ENCODE peak calls at places on chromosomes 11 and 22, in six cellular contexts. T is IMR-90, U is H9, B is mesenchymal stem cell, L is H1, I is trophoblast cell. P is an unnamed sample.

GRCh38 chr11:102610198-102610597 is 14.9 kb downstream of the MMP20 start:
- DNase-seq in T (no peak), U (no peak), B (no peak), L (no peak), I (no peak), P (no peak)

GRCh38 chr11:123681007-123681406 is 26.6 kb upstream of the SCN3B start:
- DNase-seq in T (no peak), U (no peak), B (no peak), L (no peak), I (no peak), P (no peak)

GRCh38 chr11:15720460-15720859 is 605.7 kb downstream of the INSC start:
- DNase-seq in T (peak; percentile 68), U (no peak), B (peak; percentile 82), L (no peak), I (no peak), P (no peak)

GRCh38 chr11:66720223-66720898 is 8.7 kb downstream of the SPTBN2 start:
- DNase-seq in T (peak; percentile 56), U (peak; percentile 93), B (no peak), L (peak; percentile 81), I (peak; percentile 42), P (peak; percentile 69)

GRCh38 chr11:16191852-16192240 is 164.5 kb downstream of the SOX6 start:
- DNase-seq in T (no peak), U (no peak), B (no peak), L (no peak), I (no peak), P (no peak)

GRCh38 chr22:36433318-36434231 is 45.8 kb upstream of the MYH9 start:
- DNase-seq in T (no peak), U (no peak), B (no peak), L (no peak), I (no peak), P (no peak)

GRCh38 chr11:34245043-34245442 is 112.8 kb downstream of the ABTB2 start:
- DNase-seq in T (no peak), U (no peak), B (no peak), L (no peak), I (no peak), P (no peak)

GRCh38 chr11:17343907-17344306 is 7.7 kb upstream of the NCR3LG1 start:
- DNase-seq in T (peak; percentile 87), U (no peak), B (peak; percentile 87), L (no peak), I (peak; percentile 71), P (no peak)

GRCh38 chr11:73270089-73270854 is 1.9 kb upstream of the P2RY6 start:
- DNase-seq in T (no peak), U (peak; percentile 47), B (peak; percentile 50), L (no peak), I (no peak), P (no peak)

GRCh38 chr22:22463855-22464540 is 44.5 kb downstream of the ZNF280B start:
- DNase-seq in T (peak; percentile 57), U (peak; percentile 59), B (peak; percentile 53), L (peak; percentile 79), I (peak; percentile 86), P (peak; percentile 82)

GRCh38 chr11:116062526-116063171 is 558.4 kb upstream of the CADM1 start:
- DNase-seq in T (no peak), U (no peak), B (peak; percentile 50), L (no peak), I (no peak), P (no peak)

GRCh38 chr11:31764186-31764730 is 46.9 kb downstream of the PAX6 start:
- DNase-seq in T (no peak), U (no peak), B (no peak), L (no peak), I (no peak), P (no peak)

GRCh38 chr22:32574957-32575893 is 100.6 kb downstream of the FBXO7 start:
- DNase-seq in T (no peak), U (no peak), B (no peak), L (no peak), I (no peak), P (no peak)

GRCh38 chr11:122559734-122560382 is 95.7 kb upstream of the UBASH3B start:
- DNase-seq in T (peak; percentile 25), U (peak; percentile 92), B (no peak), L (peak; percentile 96), I (peak; percentile 2), P (no peak)

GRCh38 chr11:37504066-37504611 is 906.1 kb upstream of the RAG2 start:
- DNase-seq in T (peak; percentile 90), U (no peak), B (peak; percentile 80), L (no peak), I (peak; percentile 42), P (peak; percentile 21)

GRCh38 chr11:110761994-110762393 is 49.8 kb upstream of the ARHGAP20 start:
- DNase-seq in T (no peak), U (no peak), B (no peak), L (no peak), I (no peak), P (no peak)

GRCh38 chr11:102421262-102421661 is 31.3 kb downstream of the TMEM123 start:
- DNase-seq in T (no peak), U (no peak), B (no peak), L (no peak), I (no peak), P (no peak)

GRCh38 chr22:23414727-23415489 is 165.2 kb downstream of the IGLL1 start:
- DNase-seq in T (no peak), U (no peak), B (no peak), L (no peak), I (no peak), P (no peak)

GRCh38 chr11:22466809-22467208 is 128.6 kb downstream of the SLC17A6 start:
- DNase-seq in T (peak; percentile 97), U (no peak), B (peak; percentile 54), L (no peak), I (peak; percentile 94), P (no peak)

GRCh38 chr11:105179542-105180278 is 40.1 kb upstream of the CARD18 start:
- DNase-seq in T (no peak), U (no peak), B (no peak), L (no peak), I (no peak), P (no peak)

GRCh38 chr11:1072821-1073231 is 1.8 kb upstream of the MUC2 start:
- DNase-seq in T (no peak), U (no peak), B (no peak), L (peak; percentile 39), I (no peak), P (no peak)

GRCh38 chr22:17922925-17923898 is 101.1 kb downstream of the MICAL3 start:
- DNase-seq in T (peak; percentile 89), U (no peak), B (peak; percentile 66), L (no peak), I (no peak), P (no peak)

GRCh38 chr11:134120143-134120850 is 51.4 kb downstream of the JAM3 start:
- DNase-seq in T (peak; percentile 97), U (no peak), B (peak; percentile 97), L (no peak), I (peak; percentile 64), P (no peak)

GRCh38 chr11:32279672-32280071 is 155.7 kb downstream of the WT1 start:
- DNase-seq in T (no peak), U (no peak), B (no peak), L (no peak), I (no peak), P (no peak)

GRCh38 chr11:113104390-113105251 is 143.4 kb downstream of the NCAM1 start:
- DNase-seq in T (no peak), U (no peak), B (no peak), L (no peak), I (no peak), P (no peak)

DNA sequence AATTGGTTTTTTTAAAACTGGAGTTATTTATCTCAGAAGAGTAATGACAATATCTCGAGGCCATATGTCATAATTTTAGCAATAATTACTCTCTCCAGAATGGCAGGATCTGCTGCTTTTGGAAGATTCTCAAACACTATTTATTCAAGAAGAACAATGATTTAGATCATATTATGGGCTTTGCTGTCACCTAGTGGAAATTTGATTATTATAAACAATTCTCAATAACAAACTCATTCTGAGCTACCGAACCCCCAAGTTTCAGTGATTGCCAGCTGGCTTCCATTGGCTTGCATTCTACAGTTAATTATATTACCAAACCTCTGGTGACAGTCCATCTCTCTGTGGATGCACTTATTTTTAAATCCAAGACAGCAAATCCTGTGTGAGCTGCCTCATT is 27.9 kb upstream of the SLC36A4 start:
- DNase-seq in T (peak; percentile 16), U (no peak), B (peak; percentile 24), L (no peak), I (peak; percentile 33), P (no peak)
- H4K91ac ChIP-seq in T (no peak overlapping the region), U (no peak overlapping the region), B (no peak overlapping the region), L (no peak overlapping the region), I (no peak overlapping the region), P (no peak overlapping the region)

DNA sequence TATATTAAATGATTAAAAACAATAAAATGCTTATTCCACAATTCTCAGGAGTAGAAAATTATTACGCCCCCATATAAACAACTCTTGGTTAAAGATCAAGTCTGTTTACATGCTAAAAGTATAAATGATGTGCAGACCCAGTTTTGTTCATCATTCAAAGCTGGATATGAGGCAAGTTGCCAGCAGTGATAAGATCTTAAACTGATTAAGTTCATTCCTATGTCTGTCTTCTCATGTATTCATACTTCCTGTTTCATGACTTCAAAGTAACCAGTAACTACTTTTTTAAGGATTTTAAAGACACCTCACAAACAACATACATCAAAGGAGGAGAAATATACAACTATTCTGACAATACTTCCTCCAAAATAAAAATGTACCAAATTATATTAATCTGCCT is 55.0 kb upstream of the ARHGAP32 start:
- DNase-seq in T (peak; percentile 46), U (no peak), B (peak; percentile 40), L (no peak), I (peak; percentile 51), P (no peak)
- H3K27ac ChIP-seq in T (no peak overlapping the region), U (no peak overlapping the region), B (no peak overlapping the region), L (no peak overlapping the region), I (no peak overlapping the region), P (no peak overlapping the region)

GRCh38 chr11:62315416-62315815 is 16.5 kb upstream of the SCGB1D4 start:
- DNase-seq in T (no peak), U (peak; percentile 4), B (no peak), L (no peak), I (no peak), P (no peak)
- H4K91ac ChIP-seq in T (no peak overlapping the region), U (no peak overlapping the region), B (no peak overlapping the region), L (no peak overlapping the region), I (no peak overlapping the region), P (no peak overlapping the region)

GRCh38 chr11:29527391-29527936 is 489.4 kb downstream of the KCNA4 start:
- DNase-seq in T (peak; percentile 74), U (no peak), B (peak; percentile 89), L (no peak), I (peak; percentile 80), P (no peak)
- H3K27ac ChIP-seq in T (no peak overlapping the region), U (no peak overlapping the region), B (peak overlapping the region; percentile 28), L (no peak overlapping the region), I (peak overlapping the region; percentile 97), P (no peak overlapping the region)

DNA sequence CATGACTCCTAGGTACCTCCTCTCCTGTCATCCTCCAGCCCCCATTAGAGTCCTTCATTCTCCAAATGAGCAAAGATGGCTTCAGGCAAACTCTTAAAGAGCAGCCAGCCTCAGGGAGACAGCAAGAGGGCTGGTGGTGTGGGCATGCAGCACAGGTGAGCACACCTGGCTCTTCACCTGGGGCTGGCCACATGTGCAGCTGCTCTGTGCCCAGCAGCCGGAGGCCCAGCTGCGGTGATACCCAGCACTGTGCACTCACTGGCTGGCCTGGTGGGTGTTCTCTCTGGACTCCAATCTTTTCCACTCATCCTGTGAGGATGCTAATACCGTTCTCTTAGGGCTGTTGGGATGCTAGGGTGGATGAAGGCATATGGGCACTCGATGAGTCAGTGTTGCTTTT is 106.1 kb upstream of the PARVA start:
- DNase-seq in T (no peak), U (no peak), B (no peak), L (no peak), I (peak; percentile 65), P (no peak)
- H4K91ac ChIP-seq in T (no peak overlapping the region), U (no peak overlapping the region), B (no peak overlapping the region), L (no peak overlapping the region), I (no peak overlapping the region), P (no peak overlapping the region)